ENCODE peak calls at places on chromosomes 13 and 19, in six cellular contexts. Q is Panc1, X is cardiac muscle cell, C is stomach, O is heart right ventricle, S is ovary. K is an unnamed sample.

GRCh38 chr13:35345992-35346391 is 130.5 kb downstream of the MAB21L1 start:
- DNase-seq in Q (no peak), X (no peak), C (no peak), S (no peak), O (no peak), K (no peak)

GRCh38 chr13:110334256-110334655 is 27.2 kb downstream of the COL4A2 start:
- DNase-seq in X (no peak), Q (no peak), C (no peak), S (no peak), O (no peak), K (no peak)

GRCh38 chr19:294819-295686 is 3.9 kb upstream of the PLPP2 start:
- DNase-seq in C (peak; percentile 68), O (no peak), Q (no peak), S (no peak), X (peak; percentile 32), K (peak; percentile 52)

GRCh38 chr13:73939071-73939380 is 195.2 kb downstream of the KLF12 start:
- DNase-seq in C (no peak), S (no peak), O (no peak), X (no peak), Q (no peak), K (no peak)

GRCh38 chr19:47123406-47123805 is 7.2 kb upstream of the SAE1 start:
- DNase-seq in X (no peak), Q (no peak), C (no peak), S (no peak), O (no peak), K (no peak)

GRCh38 chr13:107767119-107767518 is 448.2 kb downstream of the LIG4 start:
- DNase-seq in S (no peak), X (no peak), C (no peak), O (no peak), Q (no peak), K (no peak)

GRCh38 chr13:85408415-85408814 is 390.8 kb downstream of the SLITRK6 start:
- DNase-seq in O (no peak), Q (no peak), X (no peak), S (no peak), C (no peak), K (no peak)

GRCh38 chr19:8592231-8593009 is 15.2 kb upstream of the MYO1F start:
- DNase-seq in C (peak; percentile 85), S (peak; percentile 100), Q (peak; percentile 84), X (peak; percentile 99), O (peak; percentile 95), K (peak; percentile 95)

GRCh38 chr13:24683833-24684599 is 3.8 kb downstream of the ATP12A start:
- DNase-seq in S (no peak), X (peak; percentile 64), Q (no peak), O (peak; percentile 43), C (peak; percentile 63), K (peak; percentile 55)

GRCh38 chr19:35935911-35936737 is at the start of gene LRFN3:
- DNase-seq in X (peak; percentile 81), Q (no peak), C (peak; percentile 81), S (peak; percentile 76), O (peak; percentile 67), K (peak; percentile 41)

GRCh38 chr13:113968463-113969310 is 5.2 kb downstream of the C13orf46 start:
- DNase-seq in C (no peak), Q (no peak), O (no peak), S (peak; percentile 10), X (no peak), K (no peak)

GRCh38 chr13:98976941-98977340 is 923 bp downstream of the DOCK9 start:
- DNase-seq in O (no peak), X (peak; percentile 48), C (no peak), S (no peak), Q (no peak), K (no peak)

GRCh38 chr13:45473627-45474026 is 8.9 kb downstream of the COG3 start:
- DNase-seq in O (no peak), S (no peak), Q (no peak), X (no peak), C (no peak), K (no peak)

GRCh38 chr19:38862321-38863059 is 12.7 kb upstream of the HNRNPL start:
- DNase-seq in X (peak; percentile 47), S (no peak), Q (no peak), C (no peak), O (peak; percentile 45), K (no peak)

GRCh38 chr19:13138916-13139198 is 11.3 kb downstream of the STX10 start:
- DNase-seq in O (no peak), S (no peak), Q (no peak), X (no peak), C (no peak), K (no peak)

GRCh38 chr19:29676586-29676985 is 11.3 kb downstream of the PLEKHF1 start:
- DNase-seq in S (no peak), X (no peak), C (peak; percentile 70), Q (no peak), O (peak; percentile 55), K (no peak)

GRCh38 chr19:35013820-35014754 is 14.0 kb downstream of the GRAMD1A start:
- DNase-seq in S (no peak), X (peak; percentile 38), Q (no peak), C (no peak), O (no peak), K (peak; percentile 62)

GRCh38 chr19:40305403-40305802 is 20.3 kb upstream of the AKT2 start:
- DNase-seq in C (peak; percentile 70), Q (peak; percentile 100), O (peak; percentile 85), X (peak; percentile 95), S (peak; percentile 88), K (peak; percentile 52)

GRCh38 chr19:14715841-14716240 is 26.0 kb downstream of the ZNF333 start:
- DNase-seq in O (no peak), X (no peak), C (no peak), S (no peak), Q (no peak), K (no peak)

GRCh38 chr19:14722127-14722526 is 32.3 kb downstream of the ZNF333 start:
- DNase-seq in X (no peak), S (no peak), Q (no peak), O (no peak), C (no peak), K (no peak)

GRCh38 chr19:14718522-14719113 is 28.8 kb downstream of the ZNF333 start:
- DNase-seq in O (no peak), X (peak; percentile 3), S (no peak), C (no peak), Q (no peak), K (no peak)

GRCh38 chr19:14719162-14719561 is 29.3 kb downstream of the ZNF333 start:
- DNase-seq in S (no peak), X (no peak), C (no peak), O (no peak), Q (no peak), K (no peak)
- H3K9me3 ChIP-seq in S (peaks cover 53% of the 10 kb centered on the region), X (peaks cover 13% of the 10 kb centered on the region), C (peaks cover 100% of the 10 kb centered on the region), O (peaks cover 16% of the 10 kb centered on the region), Q (peaks cover 52% of the 10 kb centered on the region), K (peaks cover 90% of the 10 kb centered on the region)

GRCh38 chr19:1864480-1865171 is 1.2 kb upstream of the KLF16 start:
- DNase-seq in X (peak; percentile 67), Q (no peak), S (peak; percentile 81), O (peak; percentile 76), C (peak; percentile 73), K (peak; percentile 64)
- TF ChIP-seq CTCF in X (peak; percentile 63), Q (peak; percentile 80), S (peak; percentile 79), O (peak; percentile 95), C (no peak), K (peak; percentile 74)

GRCh38 chr19:51293571-51294210 is 17.8 kb upstream of the IGLON5 start:
- DNase-seq in S (no peak), C (no peak), Q (no peak), O (no peak), X (no peak), K (no peak)
- H3K27me3 ChIP-seq in S (no peaks in the 10 kb centered on the region), C (no peaks in the 10 kb centered on the region), Q (no peaks in the 10 kb centered on the region), O (peaks cover 54% of the 10 kb centered on the region), X (no peaks in the 10 kb centered on the region), K (peaks cover 21% of the 10 kb centered on the region)

GRCh38 chr19:30854207-30854606 is 482.0 kb downstream of the ZNF536 start:
- DNase-seq in Q (no peak), S (no peak), O (no peak), X (no peak), C (no peak), K (no peak)
- H3K9me3 ChIP-seq in Q (no peaks in the 10 kb centered on the region), S (no peaks in the 10 kb centered on the region), O (no peaks in the 10 kb centered on the region), X (no peaks in the 10 kb centered on the region), C (no peaks in the 10 kb centered on the region), K (no peaks in the 10 kb centered on the region)

DNA sequence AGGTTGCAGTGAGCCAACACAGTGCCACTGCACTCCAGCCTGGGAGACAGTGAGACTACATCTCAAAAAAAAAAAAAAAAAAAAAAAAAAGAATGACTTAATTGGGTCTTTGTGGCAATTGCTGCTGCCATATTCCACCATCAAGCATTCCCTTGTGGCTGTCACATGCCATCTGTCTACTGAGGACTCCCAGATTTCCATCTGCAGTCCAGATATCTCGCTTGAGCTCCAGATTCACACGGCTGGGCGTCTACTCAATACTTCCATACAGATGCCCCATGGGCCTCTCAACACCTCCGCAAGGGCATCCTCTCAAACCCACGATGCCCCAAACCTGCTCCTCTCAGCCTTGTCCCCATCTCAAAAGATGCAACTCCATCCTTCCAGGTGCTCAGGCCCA is 12.9 kb downstream of the TMEM143 start:
- DNase-seq in S (no peak), X (no peak), O (no peak), Q (no peak), C (no peak), K (no peak)
- TF ChIP-seq CTCF in S (no peak), X (no peak), O (no peak), Q (no peak), C (no peak), K (no peak)

K was measured in CD4-positive, alpha-beta T cell.